ENCODE peak calls at places on chromosomes 16 and 17, in seven cellular contexts. W is stimulated activated naive CD4-positive, alpha-beta T cell treated with Interleukin-2 at 50 U/mL for 16 hours; F is activated gamma-delta T cell treated with anti-CD3 and anti-CD28 coated beads, Interleukin-2, amount 50 U/mL, for 16 hours; Y is NCI-H1105; O is smooth muscle cell of the brain vasculature; J is Right ventricle myocardium inferior; B is GM13976. K is an unnamed sample.

GRCh38 chr16:57798953-57799618 is 3.2 kb downstream of the KIFC3 start:
- DNase-seq in W (no peak), F (no peak), Y (peak), O (no peak), J (no peak), B (no peak), K (no peak)

GRCh38 chr17:80364091-80364691 is 50.8 kb upstream of the ENDOV start:
- DNase-seq in W (no peak), F (no peak), Y (no peak), O (no peak), J (no peak), B (no peak), K (no peak)

GRCh38 chr17:78428842-78429617 is 50.6 kb downstream of the PGS1 start:
- DNase-seq in W (no peak), F (no peak), Y (no peak), O (no peak), J (no peak), B (no peak), K (no peak)

GRCh38 chr16:4260360-4260759 is 12.5 kb downstream of the TFAP4 start:
- DNase-seq in W (no peak), F (no peak), Y (peak), O (no peak), J (no peak), B (no peak), K (no peak)

GRCh38 chr17:5516060-5516792 is 29.9 kb downstream of the MIS12 start:
- DNase-seq in W (no peak), F (no peak), Y (no peak), O (peak), J (no peak), B (no peak), K (no peak)

GRCh38 chr16:5056347-5056746 is 9.4 kb downstream of the C16orf89 start:
- DNase-seq in W (peak), F (no peak), Y (no peak), O (no peak), J (no peak), B (peak), K (no peak)

GRCh38 chr17:65191805-65192740 is 54.9 kb downstream of the RGS9 start:
- DNase-seq in W (peak), F (no peak), Y (no peak), O (no peak), J (no peak), B (no peak), K (no peak)

GRCh38 chr17:64400644-64401043 is 10.0 kb upstream of the PECAM1 start:
- DNase-seq in W (no peak), F (no peak), Y (no peak), O (no peak), J (no peak), B (no peak), K (no peak)

GRCh38 chr16:27781195-27781524 is 231.2 kb downstream of the KATNIP start:
- DNase-seq in W (no peak), F (no peak), Y (no peak), O (no peak), J (peak), B (no peak), K (no peak)

GRCh38 chr17:28643979-28644781 is 778 bp downstream of the BLTP2 start:
- DNase-seq in W (no peak), F (no peak), Y (no peak), O (peak), J (no peak), B (peak), K (no peak)

GRCh38 chr17:4934173-4934979 is 2.3 kb downstream of the GP1BA start:
- DNase-seq in W (no peak), F (no peak), Y (peak), O (no peak), J (no peak), B (peak), K (no peak)

GRCh38 chr16:49260956-49261530 is 20.6 kb downstream of the CBLN1 start:
- DNase-seq in W (no peak), F (no peak), Y (no peak), O (no peak), J (no peak), B (no peak), K (no peak)

GRCh38 chr17:7466318-7466643 is 13.2 kb downstream of the ZBTB4 start:
- DNase-seq in W (no peak), F (no peak), Y (no peak), O (no peak), J (no peak), B (no peak), K (no peak)

GRCh38 chr16:55324491-55325447 is 766 bp downstream of the IRX6 start:
- DNase-seq in W (no peak), F (no peak), Y (peak), O (no peak), J (no peak), B (peak), K (no peak)

GRCh38 chr16:46822270-46822669 is 8.7 kb downstream of the C16orf87 start:
- DNase-seq in W (peak), F (no peak), Y (no peak), O (no peak), J (no peak), B (peak), K (no peak)

GRCh38 chr17:8048236-8048635 is 9.4 kb downstream of the ALOX15B start:
- DNase-seq in W (no peak), F (no peak), Y (no peak), O (no peak), J (no peak), B (no peak), K (no peak)

GRCh38 chr17:78232774-78233173 is 1.3 kb downstream of the TMEM235 start:
- DNase-seq in W (no peak), F (no peak), Y (no peak), O (no peak), J (no peak), B (peak), K (no peak)

GRCh38 chr16:81863630-81864352 is 84.7 kb downstream of the PLCG2 start:
- DNase-seq in W (no peak), F (no peak), Y (no peak), O (no peak), J (no peak), B (peak), K (no peak)

GRCh38 chr17:82845163-82845807 is 5.5 kb upstream of the ZNF750 start:
- DNase-seq in W (no peak), F (no peak), Y (no peak), O (no peak), J (peak), B (no peak), K (no peak)

GRCh38 chr17:41486809-41487530 is 2.7 kb downstream of the KRT36 start:
- DNase-seq in W (no peak), F (no peak), Y (no peak), O (no peak), J (peak), B (peak), K (no peak)

GRCh38 chr17:3534881-3535252 is 22.7 kb downstream of the TRPV3 start:
- DNase-seq in W (no peak), F (no peak), Y (no peak), O (no peak), J (no peak), B (peak), K (peak)

GRCh38 chr17:80283116-80283852 is 22.6 kb downstream of the RNF213 start:
- DNase-seq in W (no peak), F (no peak), Y (no peak), O (no peak), J (peak), B (no peak), K (no peak)

GRCh38 chr17:78324391-78325075 is 35.3 kb downstream of the SOCS3 start:
- DNase-seq in W (no peak), F (no peak), Y (no peak), O (peak), J (peak), B (no peak), K (peak)